ENCODE peak calls at places on chromosomes 4 and X, in ten cellular contexts. Z is effector CD8-positive, alpha-beta T cell; G is endodermal cell; W is pons; Y is brain microvascular endothelial cell; F is amygdala; M is activated CD4-positive, alpha-beta T cell treated with anti-CD3 and anti-CD28 coated beads, Interleukin-2, amount 10 ng/mL, durations not matched to agents 7 days and 5 days; V is activated effector memory CD4-positive, alpha-beta T cell treated with Interleukin-2 at 50 U/mL for 16 hours; E is glutamatergic neuron; N is heart right ventricle. B is an unnamed sample.

GRCh38 chr4:99754756-99755155 is 61.9 kb upstream of the DAPP1 start:
- DNase-seq in Z (no peak), G (no peak), W (no peak), Y (no peak), F (no peak), M (no peak), V (no peak), E (no peak), N (no peak), B (no peak)

GRCh38 chrX:129690435-129690834 is 35.7 kb upstream of the APLN start:
- DNase-seq in Z (no peak), G (no peak), W (no peak), Y (no peak), F (no peak), M (no peak), V (no peak), E (no peak), N (peak; percentile 21), B (no peak)

GRCh38 chrX:9644335-9644734 is 121.3 kb downstream of the GPR143 start:
- DNase-seq in Z (peak; percentile 3), G (no peak), W (no peak), Y (no peak), F (no peak), M (peak; percentile 57), V (peak; percentile 8), E (no peak), N (no peak), B (no peak)

GRCh38 chrX:1463581-1464281 is 11.0 kb upstream of the ASMTL start:
- DNase-seq in Z (no peak), G (no peak), W (no peak), Y (no peak), F (no peak), M (peak; percentile 5), V (no peak), E (no peak), N (no peak), B (peak; percentile 42)

GRCh38 chr4:82975792-82976191 is 34.8 kb downstream of the LIN54 start:
- DNase-seq in Z (no peak), G (no peak), W (no peak), Y (peak; percentile 40), F (no peak), M (no peak), V (no peak), E (no peak), N (no peak), B (no peak)

GRCh38 chrX:154378059-154378798 is 866 bp upstream of the EMD start:
- DNase-seq in Z (peak; percentile 38), G (peak; percentile 73), W (peak; percentile 23), Y (no peak), F (peak; percentile 44), M (peak; percentile 29), V (no peak), E (peak; percentile 30), N (peak; percentile 67), B (no peak)

GRCh38 chrX:110006161-110006560 is 3.2 kb downstream of the TMEM164 start:
- DNase-seq in Z (no peak), G (no peak), W (no peak), Y (no peak), F (no peak), M (no peak), V (no peak), E (no peak), N (no peak), B (no peak)

GRCh38 chr4:122285285-122285684 is 93.5 kb upstream of the ADAD1 start:
- DNase-seq in Z (no peak), G (no peak), W (no peak), Y (peak; percentile 10), F (no peak), M (no peak), V (no peak), E (no peak), N (no peak), B (no peak)

GRCh38 chr4:55005910-55006309 is 119.5 kb downstream of the KDR start:
- DNase-seq in Z (no peak), G (no peak), W (no peak), Y (no peak), F (no peak), M (no peak), V (no peak), E (no peak), N (no peak), B (no peak)

GRCh38 chr4:73726000-73726399 is 14.4 kb upstream of the CXCL8 start:
- DNase-seq in Z (no peak), G (no peak), W (no peak), Y (peak; percentile 88), F (no peak), M (no peak), V (no peak), E (no peak), N (no peak), B (no peak)

GRCh38 chr4:48025005-48025404 is 8.4 kb downstream of the NIPAL1 start:
- DNase-seq in Z (no peak), G (no peak), W (peak; percentile 32), Y (peak; percentile 55), F (no peak), M (no peak), V (no peak), E (no peak), N (no peak), B (no peak)

GRCh38 chr4:113756005-113756410 is 5.5 kb downstream of the CAMK2D start:
- DNase-seq in Z (no peak), G (no peak), W (peak; percentile 64), Y (peak; percentile 43), F (no peak), M (no peak), V (no peak), E (no peak), N (no peak), B (no peak)

GRCh38 chr4:35993606-35994005 is 250.7 kb downstream of the ARAP2 start:
- DNase-seq in Z (no peak), G (no peak), W (no peak), Y (no peak), F (no peak), M (no peak), V (no peak), E (no peak), N (no peak), B (no peak)